ENCODE peak calls at places on chromosomes 6 and 20, in eight cellular contexts. U, A, L, I, P, G, C and F are unnamed samples.
A peak's percentile ranks its signal among the peaks of the same experiment; 100 is the strongest.

GRCh38 chr6:22098623-22099022 is 198.2 kb downstream of the PRL start:
- DNase-seq in P (no peak), L (no peak), U (no peak), A (no peak), G (no peak), I (no peak), C (no peak), F (no peak)

GRCh38 chr6:25301358-25301757 is 22.2 kb downstream of the CARMIL1 start:
- DNase-seq in L (peak; percentile 79), I (no peak), U (no peak), G (no peak), A (no peak), P (no peak), C (no peak), F (no peak)

GRCh38 chr6:683742-684440 is 9.0 kb downstream of the EXOC2 start:
- DNase-seq in U (no peak), I (no peak), L (peak; percentile 95), P (no peak), G (no peak), A (peak; percentile 46), C (peak; percentile 21), F (no peak)

GRCh38 chr6:52553719-52554118 is 23.1 kb downstream of the TRAM2 start:
- DNase-seq in A (no peak), I (no peak), C (no peak), G (no peak), P (no peak), L (no peak), U (no peak), F (no peak)

GRCh38 chr20:62168890-62169435 is 13.9 kb upstream of the MTG2 start:
- DNase-seq in A (no peak), G (no peak), I (no peak), C (no peak), P (no peak), L (no peak), U (no peak), F (no peak)

GRCh38 chr6:43570876-43571441 is 4.9 kb downstream of the XPO5 start:
- DNase-seq in G (no peak), U (no peak), I (no peak), L (peak; percentile 20), A (no peak), P (no peak), C (no peak), F (no peak)

GRCh38 chr6:148304976-148305375 is 37.7 kb upstream of the SASH1 start:
- DNase-seq in A (no peak), G (no peak), I (no peak), L (no peak), P (no peak), U (no peak), C (no peak), F (no peak)

GRCh38 chr6:43951756-43952675 is 175.2 kb downstream of the MRPL14 start:
- DNase-seq in I (no peak), P (no peak), A (no peak), U (no peak), G (peak; percentile 31), C (no peak), L (peak; percentile 46), F (no peak)

GRCh38 chr6:134097114-134097707 is 44.8 kb upstream of the SLC2A12 start:
- DNase-seq in P (peak; percentile 61), U (peak; percentile 20), I (peak; percentile 3), G (peak; percentile 69), L (peak; percentile 74), C (peak; percentile 58), A (peak; percentile 84), F (peak; percentile 61)

GRCh38 chr6:4041480-4041879 is 37.5 kb downstream of the FAM217A start:
- DNase-seq in P (no peak), A (no peak), C (no peak), G (no peak), I (no peak), L (no peak), U (no peak), F (no peak)

GRCh38 chr20:34472246-34472925 is 43.8 kb upstream of the DYNLRB1 start:
- DNase-seq in P (no peak), G (no peak), I (no peak), C (no peak), U (peak; percentile 25), L (peak; percentile 57), A (no peak), F (no peak)

GRCh38 chr6:151630991-151631655 is 137.3 kb downstream of the CCDC170 start:
- DNase-seq in L (no peak), G (no peak), I (no peak), C (no peak), P (no peak), U (no peak), A (no peak), F (no peak)

GRCh38 chr6:12911387-12911960 is 194.9 kb downstream of the PHACTR1 start:
- DNase-seq in I (no peak), C (no peak), U (no peak), A (no peak), G (peak; percentile 18), P (no peak), L (peak; percentile 70), F (no peak)

GRCh38 chr6:72080260-72080941 is 194.1 kb downstream of the RIMS1 start:
- DNase-seq in A (no peak), P (no peak), L (no peak), I (no peak), U (no peak), G (no peak), C (no peak), F (no peak)

GRCh38 chr6:135703621-135704020 is 147.9 kb upstream of the PDE7B start:
- DNase-seq in A (no peak), C (no peak), L (peak; percentile 72), U (no peak), I (peak; percentile 23), P (no peak), G (no peak), F (no peak)

GRCh38 chr20:52896348-52896747 is 75.8 kb upstream of the TSHZ2 start:
- DNase-seq in P (no peak), I (no peak), G (no peak), U (no peak), C (no peak), A (no peak), L (no peak), F (no peak)

GRCh38 chr20:5312518-5312917 is 4.2 kb downstream of the PROKR2 start:
- DNase-seq in P (no peak), U (no peak), I (no peak), L (no peak), C (no peak), A (no peak), G (no peak), F (no peak)

GRCh38 chr6:33251390-33252012 is 20.2 kb downstream of the VPS52 start:
- DNase-seq in L (no peak), I (no peak), P (no peak), A (no peak), U (no peak), C (no peak), G (no peak), F (no peak)

GRCh38 chr20:2104236-2104635 is 2.6 kb downstream of the STK35 start:
- DNase-seq in A (no peak), U (no peak), C (no peak), P (no peak), G (no peak), L (no peak), I (no peak), F (no peak)

GRCh38 chr6:4513561-4513960 is 262.6 kb upstream of the CDYL start:
- DNase-seq in G (no peak), I (no peak), U (no peak), A (no peak), L (no peak), P (no peak), C (no peak), F (no peak)

GRCh38 chr20:47256665-47257236 is 99.7 kb downstream of the ZMYND8 start:
- DNase-seq in U (no peak), I (no peak), P (no peak), C (no peak), A (no peak), G (no peak), L (no peak), F (no peak)

GRCh38 chr20:44745560-44746366 is at the start of gene KCNK15:
- DNase-seq in I (no peak), A (peak; percentile 69), P (peak; percentile 62), G (no peak), L (no peak), C (peak; percentile 34), U (no peak), F (no peak)

DNA sequence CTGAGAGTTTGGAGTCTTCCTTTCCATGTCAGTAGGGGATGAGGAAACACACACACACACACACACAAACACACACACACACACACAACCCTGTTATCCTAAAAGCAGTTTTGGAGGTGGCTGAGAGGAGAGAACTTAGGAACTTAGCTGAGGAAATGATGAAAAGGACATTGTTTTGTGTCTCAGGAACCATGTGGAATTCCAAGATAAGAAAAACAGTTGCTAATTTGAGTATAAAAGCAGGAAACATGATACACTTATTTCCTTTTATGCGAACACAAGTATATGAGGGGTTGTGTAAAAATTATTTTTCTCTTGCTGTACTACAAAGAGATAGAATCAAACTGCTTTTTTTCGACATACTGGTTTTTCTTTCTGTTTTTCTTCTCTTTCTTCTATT is at the start of gene MYCT1:
- DNase-seq in C (no peak), U (no peak), I (no peak), A (no peak), P (no peak), L (no peak), G (no peak), F (no peak)
- TF ChIP-seq POLR2A in C (no peak), U (no peak), I (no peak), A (no peak), P (no peak), L (no peak), G (no peak), F (no peak)

GRCh38 chr6:35727206-35727934 is 9.5 kb upstream of the ARMC12 start:
- DNase-seq in A (peak; percentile 89), L (peak; percentile 88), C (peak; percentile 88), P (peak; percentile 76), U (peak; percentile 65), G (peak; percentile 65), I (no peak), F (peak; percentile 93)
- TF ChIP-seq POLR2A in A (no peak), L (no peak), C (no peak), P (peak; percentile 40), U (no peak), G (no peak), I (no peak), F (no peak)

DNA sequence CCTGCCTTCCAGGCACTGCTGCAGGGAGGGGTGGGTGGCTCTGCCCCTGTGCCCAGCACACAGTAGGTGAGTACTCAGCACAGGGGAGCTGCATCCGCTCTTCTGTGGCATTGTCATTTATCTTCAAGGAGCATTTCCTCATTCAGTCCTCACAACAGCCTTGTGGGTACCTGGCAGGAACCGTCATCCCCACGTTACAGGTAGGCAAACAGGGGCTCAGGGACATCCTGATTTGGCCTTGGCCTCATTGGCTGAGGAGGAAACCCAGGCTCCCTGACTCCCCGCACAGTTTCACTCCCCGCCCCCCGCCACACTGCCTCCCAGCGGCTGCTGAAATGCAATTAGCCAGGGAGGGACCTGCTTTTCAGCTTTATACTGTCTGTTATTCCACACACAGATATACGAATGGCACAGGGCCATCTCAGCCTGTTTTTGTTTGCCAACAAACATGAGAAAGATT is 24.3 kb upstream of the PNPLA1 start:
- DNase-seq in I (no peak), P (peak; percentile 45), U (no peak), G (no peak), L (no peak), C (peak; percentile 72), A (no peak), F (no peak)
- TF ChIP-seq POLR2A in I (no peak), P (no peak), U (no peak), G (no peak), L (no peak), C (no peak), A (no peak), F (no peak)

GRCh38 chr6:15495375-15495901 is 167.4 kb downstream of the DTNBP1 start:
- DNase-seq in G (no peak), P (no peak), A (peak; percentile 33), I (no peak), L (no peak), C (peak; percentile 5), U (no peak), F (peak; percentile 62)
- TF ChIP-seq POLR2A in G (no peak), P (no peak), A (no peak), I (no peak), L (no peak), C (no peak), U (no peak), F (no peak)